ENCODE peak calls at places on chromosomes 1 and 21, in seven cellular contexts. L, Y, F, X, N, C and O are unnamed samples.

GRCh38 chr1:234934611-234935033 is 194.0 kb downstream of the TOMM20 start:
- DNase-seq in C (no peak), N (no peak), X (no peak), Y (no peak), F (no peak), L (peak), O (no peak)

GRCh38 chr1:43548285-43549271 is 17.9 kb downstream of the PTPRF start:
- DNase-seq in F (no peak), C (no peak), L (no peak), N (no peak), Y (no peak), X (no peak), O (no peak)

GRCh38 chr1:24351918-24352637 is 32.9 kb downstream of the GRHL3 start:
- DNase-seq in X (no peak), L (peak), F (no peak), N (no peak), C (no peak), Y (no peak), O (no peak)

GRCh38 chr1:27418326-27418761 is 25.9 kb downstream of the GPR3 start:
- DNase-seq in L (peak), C (peak), X (no peak), N (peak), F (peak), Y (peak), O (peak)

GRCh38 chr21:44437696-44438431 is 17.4 kb upstream of the LRRC3 start:
- DNase-seq in F (peak), X (no peak), L (no peak), N (no peak), Y (no peak), C (no peak), O (no peak)

GRCh38 chr1:22364764-22365163 is 86.9 kb upstream of the ZBTB40 start:
- DNase-seq in Y (no peak), X (peak), F (no peak), C (no peak), L (no peak), N (no peak), O (no peak)

GRCh38 chr1:231626951-231627614 is 493 bp downstream of the DISC1 start:
- DNase-seq in F (peak), N (peak), X (no peak), C (peak), L (peak), Y (peak), O (no peak)

GRCh38 chr1:177183801-177184200 is 13.0 kb downstream of the BRINP2 start:
- DNase-seq in C (no peak), F (no peak), X (no peak), N (no peak), Y (no peak), L (no peak), O (no peak)

GRCh38 chr1:70319750-70320149 is 34.8 kb downstream of the ANKRD13C start:
- DNase-seq in X (no peak), C (no peak), N (no peak), L (peak), F (no peak), Y (no peak), O (no peak)

GRCh38 chr21:44267655-44268142 is 6.0 kb upstream of the DNMT3L start:
- DNase-seq in N (no peak), L (peak), X (peak), F (peak), Y (peak), C (peak), O (peak)

GRCh38 chr1:1437904-1438376 is 2.5 kb downstream of the VWA1 start:
- DNase-seq in N (no peak), F (peak), C (no peak), L (no peak), Y (no peak), X (no peak), O (no peak)

GRCh38 chr1:92210701-92211100 is 7.0 kb upstream of the C1orf146 start:
- DNase-seq in X (no peak), Y (no peak), N (no peak), L (no peak), C (no peak), F (no peak), O (no peak)

GRCh38 chr1:180168786-180169640 is 14.3 kb downstream of the QSOX1 start:
- DNase-seq in F (no peak), C (peak), N (no peak), X (peak), L (peak), Y (peak), O (no peak)

GRCh38 chr1:46394872-46395465 is 852 bp downstream of the FAAH start:
- DNase-seq in F (no peak), X (no peak), L (no peak), Y (no peak), C (no peak), N (no peak), O (no peak)

GRCh38 chr1:162292422-162292849 is 84.2 kb downstream of the SPATA46 start:
- DNase-seq in F (no peak), Y (no peak), X (no peak), L (peak), N (no peak), C (no peak), O (no peak)

GRCh38 chr21:41865002-41865777 is 14.0 kb downstream of the PRDM15 start:
- DNase-seq in C (no peak), L (no peak), Y (no peak), N (no peak), X (no peak), F (no peak), O (peak)

GRCh38 chr1:1118011-1118892 is 2.4 kb upstream of the C1orf159 start:
- DNase-seq in L (no peak), F (peak), Y (no peak), N (no peak), X (no peak), C (no peak), O (no peak)

GRCh38 chr1:147821883-147822282 is 61.5 kb upstream of the GJA5 start:
- DNase-seq in L (peak), C (no peak), X (no peak), F (peak), N (no peak), Y (no peak), O (no peak)

GRCh38 chr21:25127811-25128210 is 479.5 kb downstream of the MRPL39 start:
- DNase-seq in N (no peak), L (no peak), X (no peak), Y (no peak), F (no peak), C (no peak), O (no peak)

GRCh38 chr1:24991242-24992037 is 61.4 kb upstream of the RUNX3 start:
- DNase-seq in F (no peak), Y (no peak), L (no peak), X (peak), N (no peak), C (no peak), O (no peak)

GRCh38 chr21:34630536-34631143 is 15.7 kb upstream of the RCAN1 start:
- DNase-seq in F (no peak), X (peak), C (no peak), Y (no peak), N (no peak), L (peak), O (no peak)

GRCh38 chr1:176603696-176604095 is 140.7 kb downstream of the PAPPA2 start:
- DNase-seq in L (no peak), Y (no peak), X (no peak), F (no peak), N (no peak), C (no peak), O (no peak)

GRCh38 chr1:178494569-178494971 is 2.2 kb downstream of the CLEC20A start:
- DNase-seq in F (no peak), L (no peak), Y (no peak), C (no peak), N (no peak), X (no peak), O (no peak)

GRCh38 chr1:221350091-221350490 is 391.8 kb downstream of the DUSP10 start:
- DNase-seq in C (no peak), N (no peak), F (no peak), X (no peak), Y (no peak), L (no peak), O (no peak)

GRCh38 chr1:221344693-221345092 is 397.2 kb downstream of the DUSP10 start:
- DNase-seq in L (peak), C (no peak), X (no peak), N (no peak), F (no peak), Y (no peak), O (no peak)

GRCh38 chr1:221343106-221343505 is 398.8 kb downstream of the DUSP10 start:
- DNase-seq in Y (no peak), F (no peak), X (no peak), L (no peak), C (no peak), N (no peak), O (no peak)

GRCh38 chr1:221347706-221348105 is 394.2 kb downstream of the DUSP10 start:
- DNase-seq in F (no peak), Y (no peak), L (no peak), N (no peak), X (no peak), C (no peak), O (no peak)
- H3K4me3 ChIP-seq in F (no peak), Y (no peak), L (no peak), N (no peak), X (no peak), C (no peak), O (no peak)

GRCh38 chr1:166975361-166976129 is at the start of gene ILDR2:
- DNase-seq in X (peak), F (peak), C (peak), N (peak), L (peak), Y (peak), O (peak)
- H3K4me3 ChIP-seq in X (peak), F (peak), C (peak), N (peak), L (peak), Y (peak), O (peak)

GRCh38 chr1:31773861-31774260 is 9.7 kb upstream of the ADGRB2 start:
- DNase-seq in Y (no peak), C (no peak), N (no peak), X (no peak), L (no peak), F (no peak), O (no peak)

GRCh38 chr1:31769720-31770390 is 5.7 kb upstream of the ADGRB2 start:
- DNase-seq in N (no peak), X (no peak), F (peak), C (no peak), Y (no peak), L (no peak), O (no peak)

GRCh38 chr1:31771891-31772668 is 7.9 kb upstream of the ADGRB2 start:
- DNase-seq in C (no peak), N (no peak), L (no peak), Y (no peak), X (peak), F (peak), O (no peak)

GRCh38 chr1:31775170-31775569 is 11.0 kb upstream of the ADGRB2 start:
- DNase-seq in Y (no peak), L (no peak), N (no peak), F (peak), X (no peak), C (no peak), O (no peak)

DNA sequence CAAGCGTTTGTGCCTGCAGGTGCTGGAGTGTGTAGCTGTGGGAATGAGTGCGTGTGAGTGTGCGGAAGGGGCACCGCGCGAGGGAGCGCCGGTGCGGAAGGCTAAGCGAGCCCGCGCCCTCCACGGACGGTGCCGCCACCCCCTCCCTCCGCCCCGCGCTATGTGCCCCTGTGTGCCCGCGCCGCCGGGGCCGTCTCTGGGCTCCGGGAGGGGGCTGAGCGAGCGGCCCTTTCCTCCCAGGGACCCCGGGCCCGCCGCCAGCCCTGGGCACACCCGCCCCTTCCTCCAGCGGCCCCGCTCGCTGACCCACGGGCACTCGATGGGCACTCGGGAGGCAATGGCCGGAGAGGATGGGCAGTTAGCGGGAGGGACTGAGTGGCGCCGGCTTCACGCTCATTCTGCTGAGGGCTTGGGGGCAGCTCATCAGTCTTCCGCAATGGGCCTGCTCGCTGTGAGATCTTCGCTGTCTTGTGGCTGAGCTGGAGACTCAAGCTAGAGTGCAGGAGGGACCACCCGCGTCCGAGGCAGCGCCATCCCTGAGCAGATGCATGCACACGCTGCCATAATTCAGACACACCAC is 8.6 kb upstream of the ADGRB2 start:
- DNase-seq in Y (no peak), C (no peak), X (no peak), L (no peak), N (no peak), F (peak), O (no peak)
- H3K4me3 ChIP-seq in Y (no peak), C (peak), X (peak), L (peak), N (peak), F (no peak), O (no peak)

DNA sequence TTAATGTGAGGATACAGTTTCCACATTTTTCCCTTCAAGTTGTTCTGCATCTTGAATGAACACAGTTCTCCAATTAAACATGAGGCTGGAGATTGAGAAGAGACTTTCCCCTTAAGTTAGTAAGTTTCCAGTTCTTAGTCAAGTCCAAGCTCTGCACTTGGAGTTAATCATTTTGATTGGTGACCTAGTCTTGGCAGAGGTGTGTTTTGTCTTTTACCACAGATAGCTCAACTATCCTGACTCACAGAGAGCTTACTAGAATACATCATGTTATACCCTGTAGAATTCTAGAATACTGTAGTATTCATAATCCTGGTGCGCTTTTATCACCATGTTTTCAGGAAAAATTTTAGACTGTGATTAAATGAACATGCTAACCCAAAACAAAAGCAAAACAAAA is 129.2 kb downstream of the CYYR1 start:
- DNase-seq in X (no peak), L (no peak), Y (no peak), C (no peak), N (no peak), F (no peak), O (no peak)
- H3K4me3 ChIP-seq in X (no peak), L (no peak), Y (no peak), C (no peak), N (no peak), F (no peak), O (no peak)